ENCODE peak calls at places on chromosomes 11 and 22, in four cellular contexts. D, E, X and R are unnamed samples. For H3K27me3 and H3K36me3, the result is how much of the 10 kb centered on the place peaks cover.

GRCh38 chr11:34492806-34493414 is 20.7 kb downstream of the ELF5 start:
- DNase-seq in D (peak), X (peak), E (peak), R (peak)

GRCh38 chr22:36471341-36471821 is 10.1 kb downstream of the TXN2 start:
- DNase-seq in E (peak), X (no peak), D (no peak), R (no peak)

GRCh38 chr11:88357323-88358039 is 19.9 kb upstream of the CTSC start:
- DNase-seq in D (no peak), X (no peak), E (peak), R (no peak)

GRCh38 chr11:127106142-127106541 is 105.6 kb upstream of the KIRREL3 start:
- DNase-seq in E (peak), X (no peak), D (peak), R (no peak)

GRCh38 chr11:125333354-125334077 is 162.5 kb downstream of the FEZ1 start:
- DNase-seq in X (no peak), E (no peak), D (no peak), R (no peak)

GRCh38 chr11:113774174-113774503 is 647 bp upstream of the ZW10 start:
- DNase-seq in E (no peak), X (no peak), D (no peak), R (no peak)

GRCh38 chr11:128482512-128483191 is 104.7 kb downstream of the ETS1 start:
- DNase-seq in X (no peak), E (peak), D (no peak), R (no peak)

GRCh38 chr11:104333977-104334376 is 170.0 kb upstream of the PDGFD start:
- DNase-seq in E (no peak), X (no peak), D (no peak), R (no peak)

GRCh38 chr11:96215094-96215782 is 127.8 kb downstream of the MAML2 start:
- DNase-seq in D (no peak), E (peak), X (peak), R (no peak)

GRCh38 chr11:34250732-34251639 is 106.8 kb downstream of the ABTB2 start:
- DNase-seq in E (peak), X (peak), D (no peak), R (peak)

GRCh38 chr11:35146074-35146521 is 7.1 kb downstream of the CD44 start:
- DNase-seq in X (peak), E (no peak), D (no peak), R (no peak)

GRCh38 chr11:64260147-64260708 is 8.9 kb downstream of the PLCB3 start:
- DNase-seq in X (no peak), E (no peak), D (no peak), R (no peak)

GRCh38 chr22:16970446-16970845 is 37.6 kb downstream of the GAB4 start:
- DNase-seq in X (no peak), E (no peak), D (no peak), R (no peak)

GRCh38 chr22:41052661-41053490 is 39.5 kb upstream of the EP300 start:
- DNase-seq in E (peak), X (no peak), D (no peak), R (no peak)

GRCh38 chr22:22380098-22381030 is 128.2 kb downstream of the ZNF280B start:
- DNase-seq in E (no peak), X (peak), D (no peak), R (peak)

GRCh38 chr22:25563757-25564319 is 637 bp upstream of the GRK3 start:
- DNase-seq in E (peak), X (peak), D (no peak), R (peak)

GRCh38 chr22:27004434-27004833 is 347.0 kb downstream of the MIAT start:
- DNase-seq in E (no peak), D (no peak), X (no peak), R (peak)

GRCh38 chr11:71193431-71193830 is 58.9 kb downstream of the SHANK2 start:
- DNase-seq in X (no peak), E (no peak), D (no peak), R (no peak)

GRCh38 chr22:50306753-50307749 is at the start of gene PLXNB2:
- DNase-seq in X (peak), D (peak), E (peak), R (peak)

GRCh38 chr22:38398609-38399401 is 56.2 kb downstream of the KCNJ4 start:
- DNase-seq in D (peak), E (peak), X (peak), R (peak)

GRCh38 chr11:70364745-70365535 is 33.4 kb upstream of the CTTN start:
- DNase-seq in X (no peak), E (no peak), D (no peak), R (no peak)

GRCh38 chr22:38028344-38029130 is 28.7 kb upstream of the PICK1 start:
- DNase-seq in X (no peak), D (no peak), E (no peak), R (no peak)

GRCh38 chr22:45318168-45318557 is 8.4 kb downstream of the FAM118A start:
- DNase-seq in X (peak), D (no peak), E (peak), R (peak)

GRCh38 chr11:103673773-103674172 is 362.7 kb upstream of the DDI1 start:
- DNase-seq in E (peak), X (no peak), D (no peak), R (no peak)

GRCh38 chr11:798093-798713 is at the start of gene SLC25A22:
- DNase-seq in E (peak), D (peak), X (peak), R (peak)

GRCh38 chr11:57237204-57237681 is at the start of gene APLNR:
- DNase-seq in D (no peak), E (no peak), X (no peak), R (peak)

GRCh38 chr11:57240757-57241156 is 3.7 kb upstream of the APLNR start:
- DNase-seq in D (no peak), X (no peak), E (no peak), R (peak)

GRCh38 chr11:57241311-57241972 is 4.4 kb upstream of the APLNR start:
- DNase-seq in X (no peak), E (no peak), D (no peak), R (no peak)

GRCh38 chr11:57240007-57240406 is 3.0 kb upstream of the APLNR start:
- DNase-seq in X (no peak), D (no peak), E (no peak), R (no peak)

DNA sequence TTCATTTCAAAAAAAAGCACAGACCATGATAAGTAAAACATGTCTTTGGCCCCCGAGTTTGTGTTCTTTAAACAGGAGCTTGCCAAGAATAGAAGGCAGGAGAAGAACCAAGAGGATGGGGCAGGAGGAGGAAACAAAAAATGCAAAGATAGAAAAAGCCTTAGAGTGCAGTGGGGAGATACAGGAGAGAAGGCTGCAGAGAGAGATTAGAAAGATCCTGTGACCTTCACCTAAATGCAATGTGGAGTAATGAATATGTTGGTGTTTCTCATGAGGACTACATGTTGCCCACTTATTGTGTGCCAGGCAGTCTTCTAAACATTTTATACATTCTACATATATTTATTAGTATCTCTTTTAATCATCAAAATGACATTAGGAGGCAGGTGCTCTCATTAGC is 2.3 kb upstream of the APLNR start:
- DNase-seq in E (no peak), X (no peak), D (no peak), R (no peak)
- H3K4me3 ChIP-seq in E (no peak), X (no peak), D (no peak), R (no peak)

GRCh38 chr11:14836106-14836492 is 55.9 kb downstream of the CYP2R1 start:
- DNase-seq in E (no peak), X (no peak), D (no peak), R (no peak)
- H3K27me3 ChIP-seq in E (under half), X (under half), D (under half), R (under half)

DNA sequence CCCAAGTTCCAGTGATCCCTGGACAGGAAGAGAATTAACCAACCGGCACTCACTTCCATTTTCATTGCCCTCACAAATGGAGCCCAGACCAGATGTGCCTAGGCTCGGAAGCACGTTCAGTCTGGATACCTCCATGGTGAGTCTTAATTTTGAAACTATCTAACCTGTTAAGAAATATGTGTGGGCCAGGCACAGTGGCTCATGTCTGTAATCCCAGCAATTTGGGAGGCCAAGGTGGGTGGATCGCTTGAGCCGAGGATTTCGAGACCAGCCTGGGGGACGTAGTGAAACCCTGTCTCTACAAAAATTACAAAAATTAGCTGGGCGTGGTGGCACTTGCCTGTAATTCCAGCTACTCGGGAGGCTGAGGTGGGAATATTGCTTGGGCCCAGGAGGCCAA is 31.5 kb downstream of the MCAM start:
- DNase-seq in X (no peak), E (no peak), D (no peak), R (no peak)
- H3K36me3 ChIP-seq in X (under half), E (under half), D (under half), R (under half)

GRCh38 chr11:61956191-61957027 is 6.3 kb downstream of the BEST1 start:
- DNase-seq in E (no peak), D (no peak), X (no peak), R (peak)

GRCh38 chr11:61955031-61955415 is 4.9 kb downstream of the BEST1 start:
- DNase-seq in E (peak), D (no peak), X (peak), R (peak)

GRCh38 chr11:61955416-61956135 is 5.4 kb downstream of the BEST1 start:
- DNase-seq in X (peak), D (no peak), E (no peak), R (peak)

GRCh38 chr11:61952882-61953281 is 2.7 kb downstream of the BEST1 start:
- DNase-seq in E (no peak), D (no peak), X (no peak), R (no peak)

DNA sequence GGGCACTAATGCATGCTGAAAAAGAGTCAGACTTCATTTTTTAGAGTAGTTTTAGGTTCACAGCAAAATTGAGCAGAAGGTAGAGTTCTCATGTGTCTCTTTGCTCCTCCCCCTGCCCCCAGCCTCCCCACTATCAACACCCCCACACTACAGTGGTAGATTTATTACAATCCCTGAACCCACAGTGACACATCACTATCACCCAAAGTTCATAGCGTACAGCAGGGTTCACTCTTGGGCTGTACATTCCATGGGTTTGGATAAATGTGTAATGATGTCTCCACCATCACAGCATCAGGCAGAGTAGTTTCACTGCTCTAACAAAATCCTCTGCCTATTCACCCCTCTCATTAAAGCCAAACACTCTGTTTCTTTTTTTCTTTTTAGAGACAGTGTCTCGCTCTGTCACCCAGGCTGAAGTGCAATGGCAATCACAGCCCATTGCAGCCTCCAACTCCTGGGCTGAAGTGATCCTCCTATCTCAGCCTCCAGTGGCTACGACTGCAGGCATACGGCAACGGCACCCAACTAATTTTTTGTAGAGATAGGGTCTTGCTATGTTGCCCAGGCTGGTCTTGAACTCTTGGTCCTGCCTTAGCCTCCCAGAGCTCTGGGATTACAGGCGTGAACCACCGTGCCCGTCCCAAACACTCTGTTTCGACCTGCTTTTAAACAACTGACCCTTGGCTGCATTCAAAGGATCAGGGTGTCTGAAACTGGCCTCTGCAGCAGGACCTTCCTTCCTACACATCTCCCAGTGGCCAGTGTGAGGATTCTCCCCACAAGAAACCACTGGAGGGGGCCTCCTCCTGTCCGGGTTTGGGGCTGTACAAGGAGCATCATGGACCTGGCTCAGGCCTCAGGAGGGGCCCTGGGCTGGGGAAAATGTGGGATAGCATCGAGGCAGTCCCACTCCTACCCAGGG is 4.2 kb downstream of the BEST1 start:
- DNase-seq in D (no peak), E (no peak), X (no peak), R (no peak)
- H3K4me3 ChIP-seq in D (no peak), E (no peak), X (peak), R (peak)

GRCh38 chr22:43669190-43669589 is 142.9 kb downstream of the EFCAB6 start:
- DNase-seq in X (no peak), E (no peak), D (no peak), R (no peak)
- H3K27me3 ChIP-seq in X (under half), E (under half), D (under half), R (under half)

GRCh38 chr11:86719781-86720463 is 47.5 kb upstream of the ME3 start:
- DNase-seq in E (peak), X (no peak), D (no peak), R (no peak)
- H3K36me3 ChIP-seq in E (under half), X (under half), D (under half), R (under half)

GRCh38 chr11:79617561-79617960 is 176.7 kb upstream of the TENM4 start:
- DNase-seq in E (no peak), X (no peak), D (no peak), R (no peak)

GRCh38 chr11:79610678-79611077 is 169.8 kb upstream of the TENM4 start:
- DNase-seq in D (no peak), X (no peak), E (no peak), R (peak)

GRCh38 chr11:79616392-79616831 is 175.6 kb upstream of the TENM4 start:
- DNase-seq in D (no peak), E (no peak), X (no peak), R (no peak)

GRCh38 chr11:79610139-79610538 is 169.3 kb upstream of the TENM4 start:
- DNase-seq in X (no peak), D (no peak), E (no peak), R (no peak)

DNA sequence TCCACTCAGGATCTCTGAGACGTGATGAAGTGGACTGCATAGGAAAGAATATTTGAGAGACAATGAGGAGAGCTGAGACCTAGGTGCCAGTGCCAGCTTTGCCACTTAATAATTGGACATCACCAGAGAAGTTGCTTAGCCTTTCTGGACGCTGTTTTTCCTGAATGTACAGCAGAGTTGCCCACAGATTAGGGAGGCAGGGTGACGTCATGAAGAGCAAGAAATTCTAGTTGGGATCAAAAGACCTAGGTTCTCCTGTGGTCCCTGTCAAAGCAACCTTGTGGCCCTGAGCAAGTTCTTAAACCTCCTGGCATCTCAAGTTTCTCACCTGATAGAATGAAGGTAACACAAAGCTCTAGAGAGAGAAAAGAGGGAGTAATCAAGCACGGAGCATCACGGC is 174.6 kb upstream of the TENM4 start:
- DNase-seq in X (no peak), D (no peak), E (no peak), R (no peak)
- H3K4me3 ChIP-seq in X (no peak), D (no peak), E (no peak), R (no peak)

DNA sequence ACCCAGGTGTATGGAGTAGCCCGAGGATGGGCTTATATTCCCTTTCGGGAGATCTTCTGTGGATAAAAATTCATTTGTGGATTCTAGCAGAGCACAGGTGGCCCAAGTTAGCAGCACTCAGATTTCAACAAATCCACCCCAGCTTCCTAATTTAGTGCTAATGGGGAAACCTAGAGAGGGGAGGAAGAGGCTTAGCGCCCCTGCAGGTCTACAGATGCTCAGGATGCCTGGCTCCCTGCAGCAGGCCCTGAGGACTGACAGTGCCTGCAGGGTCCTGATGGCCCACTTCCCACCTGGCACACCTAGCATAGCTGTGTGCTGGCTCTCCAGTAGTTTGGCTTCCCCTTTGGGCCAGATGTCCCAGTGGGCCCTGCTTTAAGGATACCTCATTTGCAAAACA is 6.5 kb downstream of the DGAT2 start:
- DNase-seq in X (no peak), D (no peak), E (no peak), R (peak)
- H3K27me3 ChIP-seq in X (under half), D (under half), E (under half), R (under half)

DNA sequence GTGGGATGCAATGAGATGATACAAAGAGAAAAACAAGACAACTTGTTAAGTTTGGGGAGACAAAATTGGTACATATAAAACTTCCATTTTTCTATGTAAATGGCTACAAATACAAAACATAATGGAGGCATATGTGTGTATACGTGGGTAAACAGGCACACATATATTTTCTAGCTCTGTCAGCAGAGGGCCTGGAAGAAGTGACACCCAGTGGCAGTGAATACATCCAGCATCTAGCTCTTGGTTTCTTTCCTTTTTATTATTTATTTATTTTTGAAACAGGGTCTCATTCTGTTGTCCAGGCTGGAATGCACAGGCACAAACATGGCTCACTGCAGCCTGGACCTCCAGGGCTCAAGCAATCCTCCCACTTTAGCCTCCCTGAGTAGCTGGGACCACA is 5.0 kb upstream of the RASL10A start:
- DNase-seq in X (no peak), D (no peak), E (no peak), R (no peak)
- H3K36me3 ChIP-seq in X (under half), D (under half), E (under half), R (under half)

DNA sequence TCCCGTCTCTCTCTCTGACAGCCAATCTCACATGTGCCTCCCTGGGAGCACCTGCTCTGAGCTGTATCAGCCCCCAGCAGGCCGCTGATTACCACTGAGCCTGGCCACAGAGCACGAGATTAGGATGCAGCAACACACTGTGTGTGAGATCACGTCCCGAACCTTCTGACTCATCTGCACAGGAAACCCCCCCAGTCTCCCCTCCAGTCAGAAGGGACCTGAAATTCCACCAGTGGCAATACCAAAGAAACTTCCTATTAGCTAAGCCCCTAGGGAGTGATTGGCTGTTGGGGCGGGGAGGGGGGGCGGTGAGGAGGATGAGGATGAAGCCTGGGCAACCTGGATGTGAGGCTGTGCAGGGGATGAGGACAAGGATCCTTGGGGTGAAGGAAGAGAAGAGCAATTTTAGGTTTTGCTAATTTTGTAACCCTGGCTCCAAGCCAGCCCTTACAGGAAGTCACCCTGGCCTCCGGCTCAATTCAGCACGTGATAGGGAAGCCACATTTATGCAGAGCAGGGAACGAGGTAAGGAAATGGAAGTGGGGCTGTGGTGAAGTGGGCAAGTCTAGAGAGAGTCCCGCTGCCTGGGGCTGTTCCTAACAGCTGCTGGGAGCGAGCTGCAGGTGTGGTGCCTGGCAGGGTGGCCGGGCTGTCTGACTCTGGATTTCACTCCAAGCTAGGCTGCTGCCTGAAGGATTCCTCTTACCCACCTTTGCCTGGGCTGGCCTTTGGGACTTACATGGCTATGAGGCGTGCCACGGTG is 1.9 kb downstream of the SLC43A3 start:
- DNase-seq in D (peak), E (peak), X (peak), R (peak)
- H3K4me3 ChIP-seq in D (no peak), E (no peak), X (no peak), R (no peak)